ENCODE peak calls at places on chromosomes 11 and 22, in seven cellular contexts. Q is right lobe of liver, T is neural crest cell, B is pancreas, O is HCT116, Z is psoas muscle, V is osteocyte. I is an unnamed sample.

GRCh38 chr11:96338910-96339703 is 3.9 kb downstream of the MAML2 start:
- DNase-seq in Z (peak; percentile 18), T (no peak), Q (peak; percentile 61), V (no peak), B (no peak), O (no peak), I (peak; percentile 56)

GRCh38 chr11:18329196-18329870 is 7.0 kb downstream of the GTF2H1 start:
- DNase-seq in V (no peak), Z (no peak), O (no peak), T (no peak), Q (no peak), B (no peak), I (no peak)

GRCh38 chr11:1531418-1531817 is 40.7 kb downstream of the DUSP8 start:
- DNase-seq in O (no peak), Z (no peak), B (no peak), T (no peak), V (no peak), Q (no peak), I (no peak)

GRCh38 chr11:102220728-102221467 is 96.4 kb upstream of the BIRC3 start:
- DNase-seq in Z (no peak), O (no peak), B (no peak), Q (no peak), T (no peak), V (no peak), I (no peak)

GRCh38 chr22:41003976-41004375 is 52.8 kb downstream of the RBX1 start:
- DNase-seq in Q (no peak), Z (no peak), O (no peak), V (no peak), T (no peak), B (no peak), I (no peak)

GRCh38 chr11:80109031-80109430 is 668.2 kb upstream of the TENM4 start:
- DNase-seq in Z (no peak), Q (no peak), T (no peak), O (no peak), V (no peak), B (no peak), I (no peak)

GRCh38 chr11:113587318-113587739 is 112.1 kb upstream of the DRD2 start:
- DNase-seq in T (no peak), O (no peak), B (no peak), Z (no peak), V (no peak), Q (no peak), I (peak; percentile 21)

GRCh38 chr11:96204721-96205459 is 138.1 kb downstream of the MAML2 start:
- DNase-seq in T (no peak), Z (no peak), V (no peak), O (no peak), B (no peak), Q (no peak), I (no peak)

GRCh38 chr11:122105009-122105828 is 10.8 kb downstream of the BLID start:
- DNase-seq in Z (no peak), Q (no peak), B (no peak), O (peak; percentile 32), V (no peak), T (no peak), I (no peak)

GRCh38 chr22:33884829-33885228 is 35.4 kb downstream of the LARGE1 start:
- DNase-seq in Z (no peak), Q (no peak), O (no peak), T (no peak), B (no peak), V (no peak), I (no peak)

GRCh38 chr11:90373971-90374370 is 151.1 kb upstream of the CHORDC1 start:
- DNase-seq in V (no peak), Q (no peak), B (no peak), Z (no peak), O (no peak), T (no peak), I (no peak)
- TF ChIP-seq CTCF in V (no peak), Q (no peak), B (no peak), Z (no peak), O (peak; percentile 3), T (peak; percentile 27), I (no peak)

DNA sequence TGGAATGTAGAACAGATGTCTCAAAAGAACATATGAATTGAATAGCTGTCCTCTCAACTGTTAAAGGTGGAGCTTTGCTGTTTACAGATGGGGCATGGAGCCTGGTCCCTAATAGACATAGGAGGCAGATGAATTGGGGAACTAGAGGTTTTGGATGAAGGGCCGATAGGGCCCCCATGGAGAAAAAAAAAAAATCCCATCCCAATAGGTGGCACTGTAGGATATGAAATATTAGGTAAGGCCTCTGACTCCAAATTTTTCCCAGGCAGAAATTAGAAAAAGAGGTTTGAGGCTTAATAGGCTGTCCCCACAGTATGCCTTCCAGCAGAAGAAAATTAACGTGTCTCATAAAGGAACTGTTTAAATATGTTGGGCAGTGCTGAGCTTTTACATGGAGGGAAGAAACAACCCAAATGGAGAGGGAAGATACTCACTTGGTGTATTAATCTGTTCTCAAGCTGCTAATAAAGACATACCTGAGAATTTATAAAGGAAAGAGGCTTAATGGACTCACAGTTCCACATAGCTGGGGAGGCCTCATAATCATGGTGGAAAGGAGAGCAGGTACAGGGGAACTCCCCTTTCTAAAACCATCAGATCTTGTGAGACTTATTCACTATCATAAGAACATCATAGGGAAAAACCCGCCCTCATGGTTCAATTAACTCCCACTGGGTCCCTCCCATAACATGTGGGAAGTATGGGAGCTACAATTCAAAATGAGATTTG is 30.1 kb upstream of the TMEM45B start:
- DNase-seq in T (no peak), V (no peak), O (no peak), Q (no peak), B (no peak), Z (no peak), I (no peak)
- TF ChIP-seq CTCF in T (no peak), V (peak; percentile 43), O (peak; percentile 15), Q (peak; percentile 46), B (no peak), Z (no peak), I (no peak)

DNA sequence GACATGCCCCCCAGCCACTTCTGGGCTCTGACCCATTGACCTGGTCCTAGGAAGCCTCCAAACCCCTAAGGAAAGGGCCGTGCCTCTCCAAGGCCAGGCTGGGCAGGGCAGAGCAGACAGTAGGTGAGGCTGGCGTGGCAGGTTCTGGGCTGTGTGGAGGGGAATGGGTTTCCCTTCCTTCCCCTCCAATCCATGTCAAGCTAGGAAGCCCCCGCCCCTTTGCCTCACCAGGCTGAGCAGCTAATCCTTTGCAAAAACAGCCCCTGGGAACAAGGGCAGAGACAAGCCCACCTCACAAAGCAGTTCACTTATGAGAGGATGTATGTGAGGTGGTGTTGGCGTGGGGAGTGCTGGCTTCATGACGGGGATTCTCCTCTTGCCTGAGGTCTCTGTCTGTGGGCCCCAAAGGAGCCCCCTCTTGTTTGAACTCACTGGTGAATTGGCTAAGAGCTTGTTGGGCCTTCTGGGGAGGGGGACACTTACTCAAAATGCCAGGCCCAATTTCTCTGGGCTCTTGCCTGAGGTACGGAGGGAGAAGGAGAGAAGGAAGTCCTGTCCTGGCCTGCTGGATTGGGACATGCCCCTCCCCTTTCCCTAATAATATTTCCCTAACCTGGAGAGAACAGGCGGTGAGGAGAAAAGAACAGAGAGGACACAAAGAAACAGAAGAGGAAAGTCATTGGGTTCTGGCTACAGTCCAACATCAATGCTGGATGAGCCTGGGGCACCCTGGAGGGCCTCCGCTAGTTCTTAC is 1.6 kb upstream of the TRIM29 start:
- DNase-seq in V (peak; percentile 75), Q (no peak), O (no peak), T (no peak), Z (no peak), B (no peak), I (no peak)
- TF ChIP-seq CTCF in V (no peak), Q (no peak), O (no peak), T (no peak), Z (no peak), B (no peak), I (no peak)

DNA sequence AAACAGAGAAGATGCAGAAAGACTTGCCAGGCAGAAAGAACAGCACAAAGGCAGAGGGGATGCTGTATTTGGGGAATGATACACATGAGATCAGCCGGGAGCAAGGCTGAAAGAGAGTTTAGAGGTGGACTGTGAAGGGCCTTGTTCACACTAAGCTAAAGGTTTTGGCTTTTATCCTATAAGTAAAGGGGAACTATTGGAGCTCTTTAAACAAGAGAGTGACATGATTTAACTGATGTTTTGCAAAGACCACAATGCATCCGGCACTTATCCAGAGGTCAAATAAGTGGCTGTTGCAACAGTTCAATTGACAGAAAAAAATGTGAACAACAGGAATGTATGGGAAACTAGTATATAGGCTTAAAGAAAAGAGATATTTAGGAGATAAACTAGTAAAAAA is 64.7 kb upstream of the RRAS2 start:
- DNase-seq in Z (no peak), T (no peak), Q (no peak), O (no peak), B (no peak), V (no peak), I (no peak)
- TF ChIP-seq CTCF in Z (no peak), T (no peak), Q (no peak), O (no peak), B (no peak), V (no peak), I (no peak)

GRCh38 chr11:67154726-67155125 is 35.7 kb downstream of the KDM2A start:
- DNase-seq in Z (no peak), V (no peak), O (no peak), B (no peak), T (no peak), Q (no peak), I (no peak)
- TF ChIP-seq CTCF in Z (no peak), V (no peak), O (no peak), B (no peak), T (no peak), Q (no peak), I (no peak)

DNA sequence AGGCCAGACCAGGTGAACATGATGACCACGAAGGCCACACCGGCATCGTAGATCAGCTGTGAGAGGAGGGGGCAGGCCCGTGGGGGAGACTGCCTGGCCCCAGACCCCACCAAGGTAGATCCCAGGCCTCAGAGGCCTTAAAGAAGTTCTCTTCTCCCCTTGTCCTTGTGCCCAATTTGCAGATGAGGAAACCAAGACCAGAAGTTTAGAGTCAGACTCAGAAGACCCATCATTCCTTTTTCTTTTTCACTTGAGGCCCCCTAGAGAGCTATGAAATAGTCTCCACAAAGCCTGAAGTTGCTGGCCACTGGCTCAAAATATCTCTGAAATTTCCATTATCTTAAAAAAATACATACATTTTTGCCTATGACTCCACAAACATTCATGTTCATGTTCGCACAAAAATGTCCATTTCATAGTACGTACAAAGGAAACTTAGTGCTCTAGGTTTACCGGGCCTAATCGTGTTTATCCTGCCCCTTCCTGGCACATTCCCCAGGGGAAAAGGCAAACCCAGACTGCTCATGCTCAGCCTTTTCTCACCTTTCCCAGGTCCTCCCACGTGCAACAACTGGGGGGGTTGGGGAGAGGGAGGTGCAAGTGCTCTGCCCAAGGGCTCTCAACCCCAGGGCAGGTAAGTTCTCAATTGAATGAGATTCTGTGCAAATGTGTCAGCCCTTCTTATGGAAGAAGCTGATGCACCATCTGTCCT is 19.2 kb downstream of the SLC43A1 start:
- DNase-seq in V (no peak), O (no peak), Z (no peak), Q (peak; percentile 84), T (no peak), B (no peak), I (no peak)
- TF ChIP-seq CTCF in V (no peak), O (no peak), Z (no peak), Q (no peak), T (no peak), B (no peak), I (no peak)

DNA sequence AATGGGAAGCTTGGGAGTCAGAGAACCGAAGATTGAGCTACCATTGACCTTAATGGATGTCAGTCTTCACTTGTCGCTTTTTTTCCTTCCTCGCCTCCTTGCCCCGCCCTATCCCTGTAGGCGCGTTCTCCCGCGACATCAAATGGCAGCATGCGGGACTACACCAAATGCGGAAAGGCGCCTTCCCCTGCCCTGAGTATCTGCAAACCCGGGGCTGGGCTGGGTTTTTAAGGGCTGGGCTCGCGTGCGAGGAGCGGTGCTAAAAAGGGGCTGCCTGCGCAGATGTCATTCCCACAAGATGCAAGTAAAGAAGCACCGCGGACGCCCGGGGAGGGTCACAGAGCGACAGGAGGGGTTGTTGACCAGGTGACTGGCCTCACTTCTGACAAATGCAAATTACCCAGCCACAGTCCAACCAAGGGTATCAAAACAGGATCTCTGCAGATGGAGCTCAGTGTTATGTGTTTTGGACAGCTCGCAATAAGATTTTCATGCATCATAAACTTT is 4.7 kb upstream of the FAM111B start:
- DNase-seq in O (no peak), B (peak; percentile 72), V (no peak), T (peak; percentile 53), Q (peak; percentile 62), Z (peak; percentile 33), I (peak; percentile 77)
- TF ChIP-seq CTCF in O (no peak), B (no peak), V (peak; percentile 19), T (peak; percentile 52), Q (peak; percentile 29), Z (no peak), I (peak; percentile 55)

I was measured in GM20000.